ENCODE peak calls at places on chromosomes 2 and 18, in four cellular contexts. F is HepG2, J is astrocyte, H is neural progenitor cell. S is an unnamed sample.

GRCh38 chr18:60019463-60019840 is 119.7 kb downstream of the PMAIP1 start:
- DNase-seq in J (peak), F (no peak), H (peak), S (no peak)

GRCh38 chr2:8682719-8683667 is 1.1 kb downstream of the ID2 start:
- DNase-seq in F (peak), J (peak), H (peak), S (no peak)

GRCh38 chr2:150569761-150570160 is 82.3 kb upstream of the RND3 start:
- DNase-seq in H (no peak), J (no peak), F (no peak), S (no peak)

GRCh38 chr2:46431481-46432235 is 47.7 kb upstream of the TMEM247 start:
- DNase-seq in J (peak), H (no peak), F (no peak), S (no peak)

GRCh38 chr2:55232863-55233657 is 572 bp downstream of the RPS27A start:
- DNase-seq in H (peak), J (peak), F (no peak), S (peak)

GRCh38 chr2:147045113-147045512 is 799.7 kb upstream of the ACVR2A start:
- DNase-seq in F (peak), H (peak), J (peak), S (peak)

GRCh38 chr2:168403736-168404135 is 52.3 kb upstream of the CERS6 start:
- DNase-seq in F (no peak), J (no peak), H (no peak), S (no peak)

GRCh38 chr2:82857952-82858351 is 1601.1 kb downstream of the SUCLG1 start:
- DNase-seq in F (no peak), H (no peak), J (no peak), S (no peak)

GRCh38 chr18:3261393-3262233 is at the start of gene MYL12B:
- DNase-seq in F (peak), J (peak), H (peak), S (peak)

GRCh38 chr2:165067958-165068612 is 112.8 kb upstream of the SLC38A11 start:
- DNase-seq in F (no peak), J (peak), H (peak), S (peak)

GRCh38 chr2:222982010-222982908 is 69.7 kb upstream of the KCNE4 start:
- DNase-seq in H (peak), F (peak), J (peak), S (peak)

GRCh38 chr2:239249781-239250180 is 151.0 kb downstream of the HDAC4 start:
- DNase-seq in H (no peak), J (peak), F (no peak), S (peak)

GRCh38 chr2:192735467-192735866 is 540.7 kb upstream of the TMEFF2 start:
- DNase-seq in J (no peak), H (no peak), F (no peak), S (no peak)

GRCh38 chr2:205698556-205699282 is 16.4 kb downstream of the NRP2 start:
- DNase-seq in H (peak), J (peak), F (no peak), S (no peak)

GRCh38 chr18:59779979-59780378 is 82.8 kb upstream of the CCBE1 start:
- DNase-seq in J (peak), F (no peak), H (no peak), S (no peak)

GRCh38 chr2:3944071-3944470 is 240.7 kb downstream of the DCDC2C start:
- DNase-seq in H (no peak), J (no peak), F (no peak), S (no peak)

GRCh38 chr18:62088146-62088545 is 98.7 kb downstream of the PIGN start:
- DNase-seq in H (no peak), F (no peak), J (peak), S (no peak)

GRCh38 chr2:56224316-56224715 is 40.5 kb downstream of the CCDC85A start:
- DNase-seq in F (no peak), J (no peak), H (no peak), S (no peak)

GRCh38 chr2:33021542-33022259 is 74.9 kb downstream of the LTBP1 start:
- DNase-seq in F (no peak), H (no peak), J (peak), S (no peak)

GRCh38 chr18:77103181-77103875 is 29.3 kb downstream of the MBP start:
- DNase-seq in J (peak), H (no peak), F (no peak), S (no peak)

GRCh38 chr2:109466674-109467575 is 146.8 kb downstream of the SEPTIN10 start:
- DNase-seq in F (no peak), H (no peak), J (peak), S (no peak)

GRCh38 chr2:135667045-135667444 is 74.6 kb upstream of the UBXN4 start:
- DNase-seq in H (no peak), J (no peak), F (no peak), S (no peak)

GRCh38 chr2:238493411-238493810 is 66.7 kb downstream of the ASB1 start:
- DNase-seq in J (no peak), H (no peak), F (no peak), S (no peak)

GRCh38 chr2:1429895-1430294 is 16.6 kb downstream of the TPO start:
- DNase-seq in J (no peak), F (no peak), H (no peak), S (no peak)

GRCh38 chr2:109136542-109136941 is 7.5 kb downstream of the SH3RF3 start:
- DNase-seq in F (no peak), J (no peak), H (no peak), S (no peak)

GRCh38 chr2:17912266-17912691 is 33.8 kb downstream of the KCNS3 start:
- DNase-seq in J (no peak), H (no peak), F (no peak), S (peak)

GRCh38 chr2:145194671-145195070 is 674.8 kb upstream of the ZEB2 start:
- DNase-seq in J (no peak), H (no peak), F (no peak), S (no peak)

GRCh38 chr2:14565666-14566065 is 66.9 kb upstream of the LRATD1 start:
- DNase-seq in J (no peak), H (no peak), F (no peak), S (no peak)

GRCh38 chr2:28296904-28297303 is 95.8 kb upstream of the FOSL2 start:
- DNase-seq in J (no peak), F (no peak), H (no peak), S (no peak)

GRCh38 chr2:106108351-106108750 is 85.8 kb downstream of the UXS1 start:
- DNase-seq in F (no peak), J (no peak), H (peak), S (no peak)
- TF ChIP-seq CTCF in F (peak), J (no peak), H (peak), S (no peak)

DNA sequence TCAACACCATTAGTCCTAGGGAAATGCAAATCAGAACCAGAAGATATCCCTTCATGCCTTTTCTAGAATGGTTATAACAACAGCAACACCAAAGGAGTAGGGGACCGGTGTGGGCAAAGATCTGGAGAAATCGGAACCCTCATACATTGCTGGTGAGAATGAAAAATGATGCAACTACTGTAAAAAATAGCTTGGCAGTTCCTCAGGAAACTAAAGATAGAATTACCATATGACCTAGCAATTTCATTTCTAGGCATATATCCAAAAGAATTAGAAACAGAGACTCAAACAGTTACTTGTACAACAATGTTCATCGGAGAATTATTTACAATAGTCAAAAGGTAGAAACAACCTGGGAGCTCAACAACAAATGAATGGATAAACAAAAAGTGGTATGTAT is 29.2 kb upstream of the CDH7 start:
- DNase-seq in J (no peak), F (no peak), H (no peak), S (no peak)
- H3K4me3 ChIP-seq in J (no peak), F (no peak), H (no peak), S (no peak)

GRCh38 chr2:189570565-189570964 is 10.0 kb downstream of the SLC40A1 start:
- DNase-seq in F (peak), J (peak), H (no peak), S (no peak)
- H3K27ac ChIP-seq in F (no peak), J (no peak), H (no peak), S (no peak)

DNA sequence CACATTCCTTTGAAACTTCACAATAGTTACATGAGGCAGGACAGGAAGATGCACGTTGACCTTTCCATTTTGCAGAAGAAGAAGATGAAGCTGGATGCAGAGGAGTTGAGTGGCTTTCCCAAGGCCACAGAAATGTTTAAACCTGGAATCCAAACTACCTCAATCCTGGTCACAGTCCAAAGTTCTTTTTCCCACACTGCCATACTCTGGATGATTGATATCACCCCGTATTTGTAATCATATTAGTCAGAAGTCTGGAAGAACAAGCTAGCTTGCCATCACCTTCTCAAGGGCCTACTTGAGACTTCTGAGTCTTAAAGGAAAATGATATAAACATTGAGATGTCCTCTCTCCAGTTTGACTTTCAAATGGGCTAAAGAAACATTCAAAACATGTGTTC is 190.1 kb downstream of the LNPK start:
- DNase-seq in H (no peak), F (no peak), J (peak), S (no peak)
- TF ChIP-seq CTCF in H (no peak), F (no peak), J (no peak), S (no peak)

GRCh38 chr2:230327418-230328154 is 593 bp downstream of the SP140L start:
- DNase-seq in J (no peak), H (no peak), F (no peak), S (no peak)
- H3K4me3 ChIP-seq in J (peak), H (no peak), F (peak), S (peak)

GRCh38 chr2:36650434-36650833 is 46.1 kb upstream of the VIT start:
- DNase-seq in H (no peak), J (no peak), F (no peak), S (no peak)
- H3K27ac ChIP-seq in H (no peak), J (no peak), F (peak), S (no peak)

GRCh38 chr2:177295479-177295878 is 31.0 kb upstream of the NFE2L2 start:
- DNase-seq in F (no peak), H (no peak), J (peak), S (no peak)

GRCh38 chr2:177298191-177298590 is 33.7 kb upstream of the NFE2L2 start:
- DNase-seq in J (no peak), F (no peak), H (no peak), S (no peak)

GRCh38 chr2:177291701-177292100 is 27.2 kb upstream of the NFE2L2 start:
- DNase-seq in H (no peak), J (no peak), F (no peak), S (no peak)

GRCh38 chr2:177296047-177296446 is 31.5 kb upstream of the NFE2L2 start:
- DNase-seq in J (no peak), H (no peak), F (peak), S (no peak)
- TF ChIP-seq CTCF in J (peak), H (peak), F (peak), S (no peak)